ENCODE peak calls at places on chromosomes 4 and X, in seven cellular contexts. X is fibroblast of lung; J is CD4-positive, alpha-beta memory T cell; Z is right lobe of liver; K is heart left ventricle; R is A549; N is GM23338. I is an unnamed sample.

GRCh38 chrX:72394518-72395163 is 88.9 kb upstream of the CITED1 start:
- DNase-seq in X (peak; percentile 82), K (peak; percentile 17), Z (no peak), N (no peak), R (no peak), J (no peak), I (peak; percentile 27)

GRCh38 chr4:56821394-56822263 is at the start of gene SPINK2:
- DNase-seq in X (no peak), Z (peak; percentile 57), K (peak; percentile 25), N (peak; percentile 93), R (peak; percentile 61), J (peak; percentile 62), I (peak; percentile 65)

GRCh38 chr4:15294202-15294601 is 133.6 kb upstream of the C1QTNF7 start:
- DNase-seq in N (no peak), Z (no peak), K (no peak), R (no peak), X (no peak), J (no peak), I (no peak)

GRCh38 chrX:103613362-103613761 is 5.6 kb downstream of the TCEAL3 start:
- DNase-seq in K (no peak), R (no peak), N (no peak), X (no peak), J (no peak), Z (no peak), I (no peak)

GRCh38 chrX:154712781-154713391 is 38.0 kb downstream of the GAB3 start:
- DNase-seq in Z (no peak), X (peak; percentile 82), N (no peak), K (no peak), J (peak; percentile 54), R (no peak), I (no peak)

GRCh38 chr4:110119880-110120279 is 78.5 kb downstream of the ELOVL6 start:
- DNase-seq in K (no peak), Z (no peak), N (no peak), X (peak; percentile 83), R (no peak), J (no peak), I (no peak)

GRCh38 chr4:52645315-52645714 is 13.8 kb downstream of the USP46 start:
- DNase-seq in X (no peak), K (no peak), N (no peak), R (no peak), J (no peak), Z (no peak), I (no peak)

GRCh38 chrX:111483876-111484275 is 27.6 kb upstream of the SERTM2 start:
- DNase-seq in Z (no peak), X (no peak), N (no peak), K (no peak), R (no peak), J (no peak), I (no peak)

GRCh38 chrX:133215747-133216146 is 2.4 kb downstream of the TFDP3 start:
- DNase-seq in K (no peak), N (peak; percentile 21), J (no peak), Z (no peak), X (peak; percentile 14), R (no peak), I (no peak)

GRCh38 chrX:2540426-2540942 is 39.7 kb upstream of the DHRSX start:
- DNase-seq in X (peak; percentile 6), R (no peak), J (no peak), K (no peak), Z (no peak), N (no peak), I (no peak)

GRCh38 chr4:41146196-41146595 is 68.1 kb downstream of the APBB2 start:
- DNase-seq in J (no peak), Z (no peak), R (no peak), N (no peak), X (peak; percentile 55), K (no peak), I (no peak)

GRCh38 chrX:46770817-46771163 is 11.9 kb upstream of the SLC9A7 start:
- DNase-seq in N (no peak), Z (no peak), K (no peak), X (peak; percentile 94), R (no peak), J (no peak), I (no peak)

GRCh38 chr4:3856604-3857204 is 90.5 kb downstream of the ADRA2C start:
- DNase-seq in X (no peak), K (no peak), Z (peak; percentile 24), N (no peak), J (no peak), R (no peak), I (no peak)

GRCh38 chrX:10395643-10396042 is 224.7 kb downstream of the MID1 start:
- DNase-seq in X (no peak), N (no peak), Z (no peak), J (no peak), R (no peak), K (no peak), I (no peak)

GRCh38 chr4:69617083-69617694 is 22.3 kb downstream of the UGT2A2 start:
- DNase-seq in J (no peak), Z (no peak), R (peak; percentile 10), X (peak; percentile 51), N (peak; percentile 71), K (no peak), I (no peak)

GRCh38 chr4:2806392-2807355 is 13.8 kb downstream of the SH3BP2 start:
- DNase-seq in R (no peak), K (peak; percentile 71), Z (peak; percentile 79), J (no peak), N (no peak), X (no peak), I (peak; percentile 79)

GRCh38 chr4:40190880-40191815 is 5.7 kb upstream of the RHOH start:
- DNase-seq in Z (no peak), R (no peak), X (no peak), J (no peak), N (no peak), K (no peak), I (no peak)

GRCh38 chr4:53196872-53197759 is 168.7 kb downstream of the SCFD2 start:
- DNase-seq in X (peak; percentile 74), J (peak; percentile 50), N (peak; percentile 85), R (peak; percentile 23), Z (no peak), K (no peak), I (no peak)

GRCh38 chr4:154366956-154367355 is 124.6 kb downstream of the DCHS2 start:
- DNase-seq in N (peak; percentile 9), X (no peak), Z (no peak), J (no peak), K (no peak), R (no peak), I (no peak)

GRCh38 chr4:6410664-6411063 is 61.8 kb downstream of the PPP2R2C start:
- DNase-seq in R (no peak), J (no peak), X (no peak), Z (no peak), K (no peak), N (no peak), I (no peak)

GRCh38 chr4:13994016-13994415 is 366.5 kb upstream of the BOD1L1 start:
- DNase-seq in N (no peak), X (no peak), K (no peak), Z (no peak), J (no peak), R (no peak), I (no peak)

GRCh38 chr4:108544504-108544903 is 75.9 kb upstream of the RPL34 start:
- DNase-seq in X (peak; percentile 19), K (no peak), Z (no peak), J (no peak), R (no peak), N (no peak), I (no peak)

GRCh38 chrX:41382699-41383645 is 49.0 kb downstream of the DDX3X start:
- DNase-seq in R (no peak), X (peak; percentile 33), Z (no peak), K (no peak), J (peak; percentile 35), N (peak; percentile 11), I (no peak)

GRCh38 chrX:66751136-66751782 is 112.4 kb upstream of the EDA2R start:
- DNase-seq in Z (no peak), X (no peak), N (no peak), R (no peak), J (no peak), K (no peak), I (no peak)

GRCh38 chr4:98470366-98470765 is 188.0 kb downstream of the TSPAN5 start:
- DNase-seq in R (no peak), X (no peak), K (no peak), N (no peak), Z (no peak), J (no peak), I (no peak)
- H3K4me1 ChIP-seq in R (peaks cover 9% of the 10 kb centered on the region), X (peaks cover 10% of the 10 kb centered on the region), K (no peaks in the 10 kb centered on the region), N (peaks cover 4% of the 10 kb centered on the region), Z (no peaks in the 10 kb centered on the region), J (peaks cover 19% of the 10 kb centered on the region), I (peaks cover 3% of the 10 kb centered on the region)

DNA sequence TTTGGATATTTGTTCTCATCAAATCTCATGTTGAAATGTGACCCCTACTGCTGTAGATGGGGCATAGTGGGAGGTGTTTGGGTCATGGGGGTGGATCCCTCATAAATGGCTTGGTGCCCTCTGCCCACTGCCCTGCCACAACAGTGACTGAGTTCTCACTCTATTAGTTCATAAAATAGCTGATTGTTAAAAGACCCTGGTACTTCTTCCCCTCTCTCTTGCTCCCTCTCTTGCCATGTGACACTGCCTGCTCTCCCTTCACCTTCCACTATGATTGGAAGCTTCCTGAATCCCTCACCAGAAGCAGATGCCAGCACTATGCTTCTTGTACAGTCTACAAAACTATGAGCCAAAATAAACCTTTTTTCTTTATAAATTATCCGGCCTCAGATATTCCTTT is 182.2 kb downstream of the CAMK2D start:
- DNase-seq in Z (no peak), N (no peak), K (no peak), X (no peak), R (no peak), J (no peak), I (no peak)
- H3K27ac ChIP-seq in Z (no peak overlapping the region), N (no peak overlapping the region), K (peak overlapping the region; percentile 47), X (no peak overlapping the region), R (no peak overlapping the region), J (no peak overlapping the region), I (peak overlapping the region; percentile 52)

GRCh38 chrX:48917139-48917980 is 1.5 kb downstream of the PIM2 start:
- DNase-seq in R (peak; percentile 79), X (peak; percentile 76), Z (peak; percentile 93), K (peak; percentile 85), N (peak; percentile 89), J (peak; percentile 92), I (peak; percentile 94)
- H3K4me3 ChIP-seq in R (peak overlapping the region; percentile 87), X (no peak overlapping the region), Z (no peak overlapping the region), K (peak overlapping the region; percentile 23), N (peak overlapping the region; percentile 87), J (peak overlapping the region; percentile 98), I (no peak overlapping the region)

DNA sequence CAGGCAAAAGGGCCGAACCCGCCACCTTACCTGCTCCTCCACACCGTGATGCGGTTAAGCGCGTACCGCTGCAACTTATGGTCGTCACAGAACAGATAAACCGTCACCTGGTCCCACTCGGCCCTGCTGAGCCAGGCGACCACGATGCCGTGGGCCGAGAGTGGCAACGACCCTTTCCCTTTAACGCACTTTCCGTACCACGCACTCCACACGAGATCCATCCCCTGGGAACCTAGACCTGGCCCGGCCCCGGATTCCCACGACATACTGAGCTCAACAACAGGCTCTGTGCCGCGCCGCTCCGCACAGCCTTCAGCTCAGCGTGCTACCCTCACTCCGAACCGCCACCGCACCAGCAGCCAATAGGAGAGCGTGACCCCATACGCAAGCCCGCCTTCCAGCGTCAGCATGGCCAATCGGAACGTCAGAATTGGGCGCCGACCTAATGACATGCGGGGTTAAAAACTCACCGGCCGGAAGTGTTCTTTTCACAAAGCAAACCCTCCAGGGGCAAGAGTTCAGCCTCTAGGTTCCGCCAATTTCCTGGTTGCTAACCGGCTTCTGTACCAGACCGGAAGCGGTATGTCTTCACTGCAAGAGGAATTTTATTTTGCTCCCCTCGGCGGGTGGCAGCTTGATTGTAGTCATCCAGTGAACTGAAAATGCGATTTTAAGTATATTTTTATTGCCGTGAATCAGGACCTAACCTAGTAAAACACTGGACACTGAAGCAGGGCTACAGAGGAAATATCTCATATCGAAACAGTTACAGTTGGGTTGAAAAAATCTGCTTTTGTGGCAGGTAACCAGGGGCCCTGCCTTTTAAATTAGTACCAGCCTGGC is at the start of gene LAS1L:
- DNase-seq in R (peak; percentile 90), X (peak; percentile 92), N (peak; percentile 92), J (peak; percentile 91), K (peak; percentile 91), Z (peak; percentile 93), I (peak; percentile 96)
- H3K4me1 ChIP-seq in R (peaks cover 8% of the 10 kb centered on the region), X (peaks cover 3% of the 10 kb centered on the region), N (no peaks in the 10 kb centered on the region), J (peaks cover 18% of the 10 kb centered on the region), K (peaks cover 10% of the 10 kb centered on the region), Z (no peaks in the 10 kb centered on the region), I (peaks cover 8% of the 10 kb centered on the region)